ENCODE peak calls at places on chromosomes 1 and 21, in four cellular contexts. H, R, M and G are unnamed samples.

GRCh38 chr1:203481186-203481585 is 5.6 kb downstream of the PRELP start:
- DNase-seq in H (no peak), R (no peak), M (no peak), G (no peak)

GRCh38 chr1:91166106-91166712 is 144.4 kb upstream of the ZNF644 start:
- DNase-seq in H (peak; percentile 68), R (peak; percentile 25), M (peak; percentile 51), G (peak; percentile 52)

GRCh38 chr1:231194843-231195516 is 33.1 kb downstream of the TRIM67 start:
- DNase-seq in H (peak; percentile 95), R (no peak), M (no peak), G (no peak)

GRCh38 chr1:65421341-65422174 is 1.1 kb downstream of the LEPR start:
- DNase-seq in H (peak; percentile 30), R (no peak), M (no peak), G (no peak)

GRCh38 chr21:33708874-33709273 is 66.6 kb downstream of the ITSN1 start:
- DNase-seq in H (no peak), R (no peak), M (no peak), G (no peak)

GRCh38 chr21:25867041-25867440 is 132.3 kb downstream of the GABPA start:
- DNase-seq in H (no peak), R (no peak), M (no peak), G (no peak)

GRCh38 chr1:22721122-22721873 is 10.7 kb downstream of the EPHB2 start:
- DNase-seq in H (no peak), R (no peak), M (no peak), G (no peak)

GRCh38 chr1:47940321-47940720 is 56.9 kb downstream of the TRABD2B start:
- DNase-seq in H (peak; percentile 65), R (no peak), M (no peak), G (no peak)

GRCh38 chr1:174131032-174131638 is 28.2 kb upstream of the RABGAP1L start:
- DNase-seq in H (peak; percentile 26), R (no peak), M (no peak), G (no peak)

GRCh38 chr1:238892612-238893011 is 493.8 kb upstream of the CHRM3 start:
- DNase-seq in H (peak; percentile 88), R (peak; percentile 45), M (no peak), G (no peak)

GRCh38 chr1:31421404-31422040 is 8.5 kb downstream of the SERINC2 start:
- DNase-seq in H (peak; percentile 41), R (no peak), M (no peak), G (peak; percentile 31)

GRCh38 chr1:184020855-184021254 is 16.7 kb downstream of the COLGALT2 start:
- DNase-seq in H (no peak), R (no peak), M (no peak), G (no peak)

GRCh38 chr1:61741682-61742619 is at the start of gene PATJ:
- DNase-seq in H (peak; percentile 90), R (no peak), M (peak; percentile 62), G (peak; percentile 74)

GRCh38 chr21:31161157-31161556 is 122.9 kb upstream of the KRTAP19-8 start:
- DNase-seq in H (peak; percentile 76), R (no peak), M (no peak), G (no peak)

GRCh38 chr21:38139380-38140168 is 117.2 kb upstream of the KCNJ15 start:
- DNase-seq in H (no peak), R (peak; percentile 11), M (no peak), G (no peak)

GRCh38 chr1:228208831-228209524 is 1.1 kb downstream of the OBSCN start:
- DNase-seq in H (no peak), R (no peak), M (no peak), G (no peak)

GRCh38 chr1:82564338-82564737 is 763.6 kb downstream of the ADGRL2 start:
- DNase-seq in H (no peak), R (no peak), M (no peak), G (no peak)

GRCh38 chr1:78839704-78840277 is 166.7 kb downstream of the ADGRL4 start:
- DNase-seq in H (peak; percentile 58), R (no peak), M (no peak), G (no peak)